ENCODE peak calls at places on chromosomes 7 and 10, in four cellular contexts. One of them, this sample, is unnamed.
A peak's percentile ranks its signal among the peaks of the same experiment; 100 is the strongest.

GRCh38 chr10:97319671-97320479 is 804 bp downstream of the FRAT1 start:
- DNase-seq in choroid plexus epithelial cell: peak; percentile 14
- DNase-seq in SHP77: peak; percentile 69
- DNase-seq in anterior cingulate cortex: no peak
- DNase-seq in this sample: peak; percentile 61

GRCh38 chr7:114703677-114704076 is 218.2 kb upstream of the MDFIC start:
- DNase-seq in choroid plexus epithelial cell: peak; percentile 71
- DNase-seq in anterior cingulate cortex: no peak
- DNase-seq in SHP77: no peak
- DNase-seq in this sample: peak; percentile 22

GRCh38 chr10:11611248-11612003 is at the start of gene USP6NL:
- DNase-seq in choroid plexus epithelial cell: peak; percentile 76
- DNase-seq in anterior cingulate cortex: peak; percentile 62
- DNase-seq in SHP77: peak; percentile 64
- DNase-seq in this sample: peak; percentile 95

GRCh38 chr7:134071355-134072331 is 55.5 kb upstream of the LRGUK start:
- DNase-seq in choroid plexus epithelial cell: no peak
- DNase-seq in anterior cingulate cortex: no peak
- DNase-seq in SHP77: no peak
- DNase-seq in this sample: no peak

GRCh38 chr7:94562525-94562924 is 52.9 kb downstream of the CASD1 start:
- DNase-seq in choroid plexus epithelial cell: peak; percentile 17
- DNase-seq in SHP77: no peak
- DNase-seq in anterior cingulate cortex: no peak
- DNase-seq in this sample: no peak

GRCh38 chr10:70328987-70329386 is 45.2 kb upstream of the NPFFR1 start:
- DNase-seq in choroid plexus epithelial cell: no peak
- DNase-seq in anterior cingulate cortex: no peak
- DNase-seq in SHP77: no peak
- DNase-seq in this sample: peak; percentile 23

GRCh38 chr10:130395248-130395936 is 259.2 kb downstream of the GLRX3 start:
- DNase-seq in choroid plexus epithelial cell: no peak
- DNase-seq in SHP77: no peak
- DNase-seq in anterior cingulate cortex: no peak
- DNase-seq in this sample: no peak

GRCh38 chr10:14532473-14533251 is 201.9 kb upstream of the FRMD4A start:
- DNase-seq in anterior cingulate cortex: no peak
- DNase-seq in choroid plexus epithelial cell: no peak
- DNase-seq in SHP77: no peak
- DNase-seq in this sample: peak; percentile 44

GRCh38 chr7:32266932-32267475 is 196.8 kb upstream of the PDE1C start:
- DNase-seq in anterior cingulate cortex: no peak
- DNase-seq in SHP77: no peak
- DNase-seq in choroid plexus epithelial cell: no peak
- DNase-seq in this sample: no peak

GRCh38 chr10:104767745-104768144 is 126.7 kb downstream of the SORCS3 start:
- DNase-seq in choroid plexus epithelial cell: no peak
- DNase-seq in SHP77: no peak
- DNase-seq in anterior cingulate cortex: no peak
- DNase-seq in this sample: no peak

GRCh38 chr7:5780801-5781496 is 514 bp downstream of the RNF216 start:
- DNase-seq in anterior cingulate cortex: peak; percentile 52
- DNase-seq in SHP77: no peak
- DNase-seq in choroid plexus epithelial cell: peak; percentile 25
- DNase-seq in this sample: peak; percentile 54

GRCh38 chr10:70537398-70538194 is 59.0 kb downstream of the PALD1 start:
- DNase-seq in SHP77: no peak
- DNase-seq in anterior cingulate cortex: no peak
- DNase-seq in choroid plexus epithelial cell: no peak
- DNase-seq in this sample: peak; percentile 29

GRCh38 chr10:132587175-132587574 is 49.6 kb downstream of the INPP5A start:
- DNase-seq in anterior cingulate cortex: no peak
- DNase-seq in choroid plexus epithelial cell: no peak
- DNase-seq in SHP77: no peak
- DNase-seq in this sample: no peak

GRCh38 chr7:19442016-19442785 is 266.6 kb downstream of the POLR1F start:
- DNase-seq in SHP77: peak; percentile 65
- DNase-seq in anterior cingulate cortex: no peak
- DNase-seq in choroid plexus epithelial cell: peak; percentile 95
- DNase-seq in this sample: peak; percentile 60

GRCh38 chr10:60206735-60207134 is 182.9 kb downstream of the ANK3 start:
- DNase-seq in anterior cingulate cortex: no peak
- DNase-seq in SHP77: no peak
- DNase-seq in choroid plexus epithelial cell: peak; percentile 45
- DNase-seq in this sample: no peak

GRCh38 chr10:33952692-33953360 is 618.4 kb upstream of the NRP1 start:
- DNase-seq in choroid plexus epithelial cell: peak; percentile 65
- DNase-seq in anterior cingulate cortex: no peak
- DNase-seq in SHP77: no peak
- DNase-seq in this sample: peak; percentile 10

GRCh38 chr7:2680792-2681490 is 7.1 kb upstream of the AMZ1 start:
- DNase-seq in anterior cingulate cortex: peak; percentile 43
- DNase-seq in SHP77: peak; percentile 86
- DNase-seq in choroid plexus epithelial cell: peak; percentile 72
- DNase-seq in this sample: peak; percentile 80

GRCh38 chr10:14810969-14811953 is 26.6 kb downstream of the CDNF start:
- DNase-seq in choroid plexus epithelial cell: no peak
- DNase-seq in SHP77: no peak
- DNase-seq in anterior cingulate cortex: no peak
- DNase-seq in this sample: no peak

GRCh38 chr7:17132726-17133125 is 165.7 kb upstream of the AHR start:
- DNase-seq in SHP77: peak; percentile 59
- DNase-seq in choroid plexus epithelial cell: no peak
- DNase-seq in anterior cingulate cortex: no peak
- DNase-seq in this sample: no peak

GRCh38 chr10:107686095-107686494 is 521.6 kb upstream of the SORCS1 start:
- DNase-seq in anterior cingulate cortex: no peak
- DNase-seq in choroid plexus epithelial cell: no peak
- DNase-seq in SHP77: no peak
- DNase-seq in this sample: no peak

GRCh38 chr7:46559194-46559576 is 638.1 kb upstream of the IGFBP3 start:
- DNase-seq in anterior cingulate cortex: no peak
- DNase-seq in choroid plexus epithelial cell: peak; percentile 94
- DNase-seq in SHP77: no peak
- DNase-seq in this sample: peak; percentile 54

GRCh38 chr10:83817797-83818196 is 321.5 kb upstream of the GHITM start:
- DNase-seq in choroid plexus epithelial cell: no peak
- DNase-seq in SHP77: no peak
- DNase-seq in anterior cingulate cortex: no peak
- DNase-seq in this sample: no peak

GRCh38 chr10:28294169-28294532 is 8.7 kb downstream of the MPP7 start:
- DNase-seq in SHP77: no peak
- DNase-seq in choroid plexus epithelial cell: no peak
- DNase-seq in anterior cingulate cortex: no peak
- DNase-seq in this sample: no peak

GRCh38 chr7:128427289-128427891 is 17.6 kb upstream of the IMPDH1 start:
- DNase-seq in SHP77: peak; percentile 69
- DNase-seq in anterior cingulate cortex: no peak
- DNase-seq in choroid plexus epithelial cell: peak; percentile 77
- DNase-seq in this sample: peak; percentile 76

GRCh38 chr10:107728807-107729206 is 564.3 kb upstream of the SORCS1 start:
- DNase-seq in anterior cingulate cortex: no peak
- DNase-seq in choroid plexus epithelial cell: peak; percentile 6
- DNase-seq in SHP77: no peak
- DNase-seq in this sample: no peak

GRCh38 chr10:133286366-133286765 is 9.7 kb upstream of the ADAM8 start:
- DNase-seq in anterior cingulate cortex: no peak
- DNase-seq in choroid plexus epithelial cell: no peak
- DNase-seq in SHP77: no peak
- DNase-seq in this sample: no peak

GRCh38 chr7:48938539-48938938 is 14.2 kb downstream of the CDC14C start:
- DNase-seq in anterior cingulate cortex: no peak
- DNase-seq in choroid plexus epithelial cell: peak; percentile 67
- DNase-seq in SHP77: no peak
- DNase-seq in this sample: peak; percentile 91

GRCh38 chr7:12670071-12670729 is 17.2 kb upstream of the ARL4A start:
- DNase-seq in SHP77: no peak
- DNase-seq in anterior cingulate cortex: no peak
- DNase-seq in choroid plexus epithelial cell: peak; percentile 90
- DNase-seq in this sample: peak; percentile 81

GRCh38 chr7:47100815-47101435 is 481.0 kb downstream of the TNS3 start:
- DNase-seq in choroid plexus epithelial cell: peak; percentile 84
- DNase-seq in anterior cingulate cortex: no peak
- DNase-seq in SHP77: peak; percentile 16
- DNase-seq in this sample: peak; percentile 36

GRCh38 chr7:94394058-94394398 is 667 bp upstream of the COL1A2 start:
- DNase-seq in SHP77: no peak
- DNase-seq in choroid plexus epithelial cell: peak; percentile 77
- DNase-seq in anterior cingulate cortex: no peak
- DNase-seq in this sample: no peak

GRCh38 chr10:97718178-97718577 is 4.6 kb downstream of the MARVELD1 start:
- DNase-seq in SHP77: no peak
- DNase-seq in anterior cingulate cortex: no peak
- DNase-seq in choroid plexus epithelial cell: no peak
- DNase-seq in this sample: no peak

GRCh38 chr7:20954711-20955641 is 168.3 kb upstream of the SP8 start:
- DNase-seq in anterior cingulate cortex: no peak
- DNase-seq in choroid plexus epithelial cell: no peak
- DNase-seq in SHP77: no peak
- DNase-seq in this sample: peak; percentile 78

GRCh38 chr7:42014625-42015412 is 222.2 kb downstream of the GLI3 start:
- DNase-seq in SHP77: peak; percentile 57
- DNase-seq in choroid plexus epithelial cell: peak; percentile 75
- DNase-seq in anterior cingulate cortex: no peak
- DNase-seq in this sample: peak; percentile 49

GRCh38 chr10:110651044-110651958 is 7.2 kb downstream of the RBM20 start:
- DNase-seq in anterior cingulate cortex: no peak
- DNase-seq in choroid plexus epithelial cell: peak; percentile 87
- DNase-seq in SHP77: peak; percentile 81
- DNase-seq in this sample: peak; percentile 73

GRCh38 chr10:988667-989545 is 672 bp downstream of the GTPBP4 start:
- DNase-seq in SHP77: no peak
- DNase-seq in choroid plexus epithelial cell: peak; percentile 42
- DNase-seq in anterior cingulate cortex: no peak
- DNase-seq in this sample: peak; percentile 32

GRCh38 chr10:122509323-122509722 is 48.0 kb downstream of the HTRA1 start:
- DNase-seq in anterior cingulate cortex: no peak
- DNase-seq in SHP77: no peak
- DNase-seq in choroid plexus epithelial cell: no peak
- DNase-seq in this sample: no peak

GRCh38 chr10:62038609-62039190 is 137.2 kb downstream of the ARID5B start:
- DNase-seq in choroid plexus epithelial cell: peak; percentile 90
- DNase-seq in SHP77: peak; percentile 35
- DNase-seq in anterior cingulate cortex: no peak
- DNase-seq in this sample: peak; percentile 88

GRCh38 chr10:27679996-27680395 is 65.6 kb downstream of the MKX start:
- DNase-seq in anterior cingulate cortex: no peak
- DNase-seq in choroid plexus epithelial cell: no peak
- DNase-seq in SHP77: no peak
- DNase-seq in this sample: peak; percentile 53

GRCh38 chr10:69726850-69727249 is 74.9 kb upstream of the COL13A1 start:
- DNase-seq in SHP77: no peak
- DNase-seq in anterior cingulate cortex: no peak
- DNase-seq in choroid plexus epithelial cell: no peak
- DNase-seq in this sample: no peak